ENCODE peak calls at places on chromosomes 11 and 22, in six cellular contexts. C, T, R, L, O and Y are unnamed samples.

GRCh38 chr22:20738394-20739089 is 35.4 kb upstream of the SERPIND1 start:
- DNase-seq in R (no peak), O (no peak), L (no peak), C (no peak), T (no peak), Y (no peak)

GRCh38 chr11:34986883-34987525 is 70.6 kb downstream of the PDHX start:
- DNase-seq in R (no peak), L (no peak), C (no peak), O (no peak), T (no peak), Y (no peak)

GRCh38 chr11:100883860-100884259 is 196.8 kb downstream of the ARHGAP42 start:
- DNase-seq in O (no peak), T (no peak), R (no peak), C (no peak), L (no peak), Y (no peak)

GRCh38 chr22:25492950-25493790 is 71.3 kb upstream of the GRK3 start:
- DNase-seq in C (no peak), T (no peak), L (no peak), O (no peak), R (no peak), Y (peak)

GRCh38 chr11:32052218-32052617 is 38.7 kb upstream of the RCN1 start:
- DNase-seq in T (peak), L (peak), C (peak), O (peak), R (peak), Y (peak)

GRCh38 chr11:124776865-124777645 is 15.0 kb upstream of the ESAM start:
- DNase-seq in C (no peak), R (no peak), O (no peak), L (no peak), T (no peak), Y (no peak)

GRCh38 chr11:117510646-117511045 is 183.0 kb downstream of the CEP164 start:
- DNase-seq in O (no peak), L (no peak), C (no peak), R (no peak), T (no peak), Y (no peak)

GRCh38 chr22:38482662-38483308 is 14.9 kb downstream of the KDELR3 start:
- DNase-seq in R (no peak), O (no peak), L (no peak), C (no peak), T (no peak), Y (no peak)

GRCh38 chr22:35467788-35468187 is 67.8 kb downstream of the MCM5 start:
- DNase-seq in T (no peak), C (peak), R (no peak), L (peak), O (no peak), Y (peak)

GRCh38 chr11:29173660-29174062 is 843.2 kb downstream of the KCNA4 start:
- DNase-seq in R (peak), L (no peak), O (no peak), T (no peak), C (peak), Y (no peak)

GRCh38 chr11:36218283-36218921 is 70.8 kb downstream of the COMMD9 start:
- DNase-seq in R (no peak), O (no peak), T (no peak), C (no peak), L (no peak), Y (no peak)